ENCODE peak calls at places on chromosomes 6 and 20, in five cellular contexts. Y, T, A, V and C are unnamed samples.

GRCh38 chr6:141483561-141484061 is 649.1 kb upstream of the GJE1 start:
- DNase-seq in A (peak; percentile 34), Y (no peak), V (no peak), T (peak; percentile 16), C (no peak)

GRCh38 chr6:151620179-151620578 is 126.4 kb downstream of the CCDC170 start:
- DNase-seq in V (no peak), A (no peak), T (no peak), Y (no peak), C (no peak)

GRCh38 chr6:36739947-36740817 is 42.6 kb downstream of the RAB44 start:
- DNase-seq in A (no peak), Y (no peak), V (no peak), T (no peak), C (no peak)

GRCh38 chr6:70415247-70415646 is 1.9 kb downstream of the FAM135A start:
- DNase-seq in T (no peak), A (no peak), Y (no peak), V (no peak), C (no peak)

GRCh38 chr20:38609828-38610227 is 8.2 kb downstream of the ARHGAP40 start:
- DNase-seq in T (no peak), A (no peak), V (no peak), Y (no peak), C (no peak)

GRCh38 chr6:135905604-135906300 is 54.3 kb downstream of the PDE7B start:
- DNase-seq in A (no peak), Y (no peak), V (no peak), T (no peak), C (no peak)

GRCh38 chr20:3248167-3248992 is 9.4 kb upstream of the SLC4A11 start:
- DNase-seq in T (no peak), V (no peak), Y (no peak), A (peak; percentile 54), C (no peak)

GRCh38 chr6:38773338-38773737 is 58.2 kb downstream of the DNAH8 start:
- DNase-seq in Y (peak; percentile 19), T (no peak), V (no peak), A (no peak), C (no peak)

GRCh38 chr20:4134861-4135379 is 119.6 kb upstream of the RNF24 start:
- DNase-seq in Y (no peak), T (no peak), A (no peak), V (no peak), C (no peak)

GRCh38 chr6:53143710-53144109 is 4.9 kb downstream of the GCM1 start:
- DNase-seq in A (no peak), T (no peak), Y (no peak), V (no peak), C (no peak)

GRCh38 chr6:118467181-118467580 is 80.9 kb upstream of the PLN start:
- DNase-seq in V (no peak), Y (no peak), T (no peak), A (no peak), C (no peak)

GRCh38 chr6:10579803-10580202 is 58.7 kb downstream of the GCNT2 start:
- DNase-seq in V (no peak), Y (no peak), A (no peak), T (no peak), C (no peak)

GRCh38 chr6:35727935-35728662 is 8.7 kb upstream of the ARMC12 start:
- DNase-seq in T (peak; percentile 84), V (peak; percentile 95), A (peak; percentile 98), Y (peak; percentile 76), C (peak; percentile 95)

GRCh38 chr6:80094017-80094416 is 12.5 kb upstream of the BCKDHB start:
- DNase-seq in Y (no peak), T (no peak), V (no peak), A (no peak), C (no peak)

GRCh38 chr6:136037246-136037884 is 185.9 kb downstream of the PDE7B start:
- DNase-seq in A (no peak), Y (no peak), T (no peak), V (peak; percentile 17), C (no peak)

GRCh38 chr20:12575352-12576095 is 433.2 kb upstream of the SPTLC3 start:
- DNase-seq in Y (no peak), V (peak; percentile 71), T (no peak), A (peak; percentile 86), C (peak; percentile 33)

GRCh38 chr6:154414021-154414813 is 57.6 kb upstream of the IPCEF1 start:
- DNase-seq in V (no peak), Y (peak; percentile 67), A (no peak), T (no peak), C (no peak)

GRCh38 chr20:43550456-43550855 is 8.4 kb upstream of the SGK2 start:
- DNase-seq in T (no peak), A (no peak), Y (no peak), V (no peak), C (no peak)

GRCh38 chr6:33061987-33062386 is 11.5 kb downstream of the HLA-DPA1 start:
- DNase-seq in T (peak; percentile 24), V (no peak), A (no peak), Y (no peak), C (no peak)

GRCh38 chr6:40194771-40195170 is 260.5 kb upstream of the MOCS1 start:
- DNase-seq in V (no peak), T (no peak), Y (no peak), A (no peak), C (no peak)

GRCh38 chr6:65229768-65230167 is 477.3 kb downstream of the EYS start:
- DNase-seq in A (no peak), Y (no peak), T (no peak), V (no peak), C (no peak)

GRCh38 chr6:129936329-129937165 is 75.4 kb upstream of the TMEM244 start:
- DNase-seq in V (no peak), T (no peak), A (peak; percentile 33), Y (peak; percentile 49), C (no peak)

GRCh38 chr6:143253630-143254029 is 192.9 kb downstream of the AIG1 start:
- DNase-seq in T (no peak), A (no peak), Y (no peak), V (no peak), C (no peak)

GRCh38 chr6:157317129-157317814 is 6.0 kb downstream of the TMEM242 start:
- DNase-seq in T (no peak), Y (peak; percentile 48), V (peak; percentile 89), A (peak; percentile 83), C (peak; percentile 37)

GRCh38 chr6:136822051-136822378 is 377 bp upstream of the PEX7 start:
- DNase-seq in T (no peak), A (peak; percentile 32), Y (no peak), V (peak; percentile 23), C (peak; percentile 7)

GRCh38 chr6:12291785-12292604 is 1.8 kb downstream of the EDN1 start:
- DNase-seq in T (no peak), V (no peak), Y (peak; percentile 73), A (no peak), C (no peak)
- TF ChIP-seq POLR2A in T (no peak), V (no peak), Y (no peak), A (no peak), C (no peak)

GRCh38 chr6:111604259-111605099 is 1.2 kb downstream of the TRAF3IP2 start:
- DNase-seq in Y (no peak), A (peak; percentile 85), T (no peak), V (peak; percentile 85), C (peak; percentile 34)
- TF ChIP-seq POLR2A in Y (no peak), A (peak; percentile 41), T (no peak), V (peak; percentile 48), C (no peak)

GRCh38 chr20:48921883-48922867 is 664 bp downstream of the ARFGEF2 start:
- DNase-seq in V (no peak), A (peak; percentile 75), T (no peak), Y (peak; percentile 67), C (peak; percentile 30)

GRCh38 chr20:48919882-48920526 is 1.5 kb upstream of the ARFGEF2 start:
- DNase-seq in Y (peak; percentile 98), V (no peak), A (no peak), T (no peak), C (no peak)

GRCh38 chr20:48920527-48921167 is 864 bp upstream of the ARFGEF2 start:
- DNase-seq in T (no peak), V (no peak), Y (no peak), A (no peak), C (no peak)

GRCh38 chr20:48923149-48923718 is 1.7 kb downstream of the ARFGEF2 start:
- DNase-seq in A (no peak), Y (peak; percentile 92), T (no peak), V (no peak), C (no peak)

GRCh38 chr20:48921168-48921882 is at the start of gene ARFGEF2:
- DNase-seq in Y (peak; percentile 92), T (peak; percentile 96), A (peak; percentile 94), V (peak; percentile 88), C (peak; percentile 92)
- TF ChIP-seq POLR2A in Y (peak; percentile 88), T (peak; percentile 73), A (peak; percentile 87), V (peak; percentile 95), C (peak; percentile 98)

DNA sequence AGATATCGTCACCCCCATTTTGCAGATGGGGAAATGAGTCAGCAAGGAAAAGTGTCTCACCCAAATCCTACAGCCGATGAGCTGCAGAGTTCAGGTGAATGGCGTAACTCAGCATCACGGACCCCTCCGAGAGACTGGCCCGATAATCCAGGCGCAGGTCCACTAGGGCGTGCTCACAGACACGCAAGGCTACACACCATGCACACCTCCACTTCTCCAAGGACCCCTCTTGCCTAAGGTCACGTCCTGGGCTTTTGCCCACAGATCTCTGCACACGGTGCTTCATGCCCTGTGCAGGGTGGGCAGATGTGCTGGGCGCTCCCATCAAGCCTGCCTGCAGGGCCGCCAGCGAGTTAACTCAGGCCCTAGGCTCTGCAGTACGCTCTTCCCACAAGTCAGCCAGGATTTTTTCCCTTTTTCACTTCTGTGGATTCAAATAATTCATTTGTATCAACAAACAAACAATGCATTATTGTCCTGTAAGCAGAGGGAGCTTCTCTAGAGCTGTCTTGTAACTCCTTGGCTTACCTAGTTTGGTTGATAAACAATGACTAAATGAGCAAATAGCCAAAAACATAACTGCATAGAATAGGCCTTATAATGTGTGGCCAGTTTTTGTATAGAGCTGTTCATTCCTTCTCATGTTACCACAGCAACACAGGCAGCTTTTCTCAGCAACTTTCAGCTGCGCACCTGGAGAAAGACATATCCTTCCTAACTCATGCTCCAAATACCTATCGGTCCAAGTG is 139.1 kb downstream of the AGPAT4 start:
- DNase-seq in T (no peak), A (no peak), Y (no peak), V (no peak), C (no peak)
- TF ChIP-seq POLR2A in T (no peak), A (no peak), Y (no peak), V (no peak), C (no peak)

DNA sequence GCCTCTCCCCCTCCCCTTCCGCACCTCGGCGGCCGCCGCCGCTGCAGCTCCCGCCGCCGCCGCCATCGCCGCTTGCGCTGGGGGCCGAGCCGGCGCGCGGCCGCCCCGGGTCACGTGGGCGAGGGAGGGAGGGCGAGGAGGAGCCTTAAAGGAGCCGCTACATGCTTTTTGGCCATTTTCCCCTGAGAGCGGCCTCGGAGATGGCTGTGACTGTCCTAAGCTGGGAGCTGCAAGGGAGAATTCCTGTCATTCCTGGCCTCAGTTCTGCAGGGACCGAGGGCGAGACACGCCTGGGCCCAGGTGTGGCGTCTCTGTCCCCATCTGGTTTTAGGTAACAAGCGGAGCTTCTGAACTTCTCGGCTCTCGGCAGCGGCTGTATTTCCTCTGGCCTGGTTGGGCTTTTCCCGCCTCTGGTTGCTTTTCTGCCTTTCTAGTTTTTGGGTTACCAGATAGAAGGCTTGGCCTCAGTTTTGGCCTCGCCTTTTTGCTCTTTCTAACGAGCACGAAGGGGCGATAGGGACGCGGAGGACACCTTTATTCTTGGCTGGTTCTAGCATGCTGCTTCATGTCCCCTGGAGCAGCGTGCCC is at the start of gene EHMT2:
- DNase-seq in V (peak; percentile 81), T (peak; percentile 88), A (peak; percentile 83), Y (peak; percentile 76), C (peak; percentile 84)
- TF ChIP-seq POLR2A in V (peak; percentile 79), T (no peak), A (peak; percentile 67), Y (peak; percentile 90), C (peak; percentile 85)